ENCODE peak calls at places on chromosomes 16 and 17, in six cellular contexts. A is testis, O is neural progenitor cell, V is left ventricle myocardium inferior, Z is colonic mucosa, Y is PC-9. F is an unnamed sample.

GRCh38 chr16:84096447-84097005 is 20.2 kb downstream of the MBTPS1 start:
- DNase-seq in A (no peak), Z (peak; percentile 57), Y (no peak), V (no peak), O (no peak), F (no peak)

GRCh38 chr16:15996432-15997109 is 47.2 kb downstream of the ABCC1 start:
- DNase-seq in Y (peak; percentile 91), O (no peak), Z (peak; percentile 32), V (no peak), A (peak; percentile 23), F (no peak)

GRCh38 chr17:32483451-32484019 is 3.3 kb upstream of the CDK5R1 start:
- DNase-seq in V (peak; percentile 84), Z (peak; percentile 37), Y (peak; percentile 53), A (peak; percentile 87), O (peak; percentile 91), F (peak; percentile 66)

GRCh38 chr17:77247609-77248008 is 106.8 kb downstream of the SEC14L1 start:
- DNase-seq in V (no peak), A (no peak), Y (no peak), O (no peak), Z (no peak), F (no peak)

GRCh38 chr17:14201087-14201486 is 35.6 kb downstream of the CDRT15 start:
- DNase-seq in O (no peak), Z (no peak), Y (no peak), A (no peak), V (no peak), F (no peak)

GRCh38 chr17:39648876-39649430 is 12.0 kb downstream of the STARD3 start:
- DNase-seq in Z (no peak), A (no peak), Y (no peak), V (no peak), O (no peak), F (no peak)

GRCh38 chr17:7441202-7441705 is 1.9 kb downstream of the FGF11 start:
- DNase-seq in O (no peak), Y (no peak), A (no peak), V (no peak), Z (no peak), F (no peak)

GRCh38 chr16:84462296-84463210 is 41.9 kb downstream of the MEAK7 start:
- DNase-seq in A (no peak), Y (peak; percentile 39), V (no peak), Z (no peak), O (no peak), F (no peak)

GRCh38 chr16:4733211-4733742 is 794 bp downstream of the ANKS3 start:
- DNase-seq in Y (no peak), A (no peak), O (no peak), V (no peak), Z (no peak), F (no peak)

GRCh38 chr17:82020874-82021727 is 1.6 kb downstream of the CENPX start:
- DNase-seq in Z (peak; percentile 78), Y (peak; percentile 45), A (peak; percentile 80), V (peak; percentile 72), O (peak; percentile 78), F (no peak)

GRCh38 chr17:11899494-11899893 is 97.8 kb downstream of the ZNF18 start:
- DNase-seq in Y (no peak), A (no peak), Z (no peak), V (no peak), O (peak; percentile 72), F (no peak)

GRCh38 chr17:70098030-70098429 is 23.0 kb downstream of the KCNJ16 start:
- DNase-seq in Z (no peak), V (no peak), Y (no peak), O (no peak), A (no peak), F (no peak)

GRCh38 chr16:5633845-5634440 is 536.3 kb upstream of the EEF2KMT start:
- DNase-seq in O (peak; percentile 77), Z (no peak), V (no peak), Y (no peak), A (no peak), F (peak; percentile 51)

GRCh38 chr17:57486416-57486815 is 230.1 kb downstream of the MSI2 start:
- DNase-seq in Y (peak; percentile 18), V (no peak), A (no peak), O (no peak), Z (no peak), F (no peak)

GRCh38 chr16:76175718-76176117 is 101.5 kb upstream of the CNTNAP4 start:
- DNase-seq in A (no peak), Z (no peak), Y (no peak), V (no peak), O (no peak), F (no peak)

GRCh38 chr17:78358538-78359215 is 1.2 kb downstream of the SOCS3 start:
- DNase-seq in O (peak; percentile 71), V (no peak), Z (peak; percentile 46), A (peak; percentile 55), Y (no peak), F (no peak)

GRCh38 chr17:68431661-68432071 is 25.6 kb downstream of the WIPI1 start:
- DNase-seq in Z (peak; percentile 15), A (no peak), V (no peak), O (peak; percentile 65), Y (no peak), F (no peak)

GRCh38 chr17:9346296-9346926 is 229.2 kb downstream of the STX8 start:
- DNase-seq in Z (no peak), A (no peak), Y (no peak), V (no peak), O (no peak), F (no peak)

GRCh38 chr16:4261557-4262172 is 11.2 kb downstream of the TFAP4 start:
- DNase-seq in Y (no peak), Z (peak; percentile 36), A (peak; percentile 70), O (peak; percentile 89), V (no peak), F (no peak)

DNA sequence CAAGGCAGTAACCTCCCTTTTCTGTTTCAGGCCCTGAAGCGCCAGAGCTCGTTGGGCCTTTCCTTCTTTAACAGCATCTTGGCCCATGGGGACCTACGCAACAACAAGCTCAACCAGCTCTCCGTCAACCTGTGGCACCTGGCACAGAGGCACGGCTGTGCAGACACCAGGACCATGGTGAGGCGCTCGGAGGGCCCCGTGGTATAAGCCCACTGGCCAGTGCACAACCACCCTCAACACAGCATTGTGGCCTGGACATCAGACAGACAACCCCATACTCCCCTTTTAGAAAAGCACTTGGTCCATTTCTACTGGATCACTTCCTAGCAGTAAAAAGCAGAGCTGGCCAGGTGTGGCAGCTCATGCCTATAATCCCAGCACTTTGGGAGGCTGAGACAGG is 18.6 kb downstream of the KNOP1 start:
- DNase-seq in O (no peak), V (no peak), A (no peak), Y (no peak), Z (no peak), F (no peak)
- H3K4me1 ChIP-seq in O (no peaks in the 10 kb centered on the region), V (peaks cover 80% of the 10 kb centered on the region), A (peaks cover 58% of the 10 kb centered on the region), Y (peaks cover 22% of the 10 kb centered on the region), Z (peaks cover 30% of the 10 kb centered on the region), F (no peaks in the 10 kb centered on the region)

GRCh38 chr17:2064511-2064910 is 9.6 kb downstream of the HIC1 start:
- DNase-seq in Y (no peak), O (no peak), A (no peak), V (no peak), Z (no peak), F (no peak)
- H3K4me1 ChIP-seq in Y (no peaks in the 10 kb centered on the region), O (no peaks in the 10 kb centered on the region), A (peaks cover 75% of the 10 kb centered on the region), V (peaks cover 95% of the 10 kb centered on the region), Z (no peaks in the 10 kb centered on the region), F (peaks cover 40% of the 10 kb centered on the region)

DNA sequence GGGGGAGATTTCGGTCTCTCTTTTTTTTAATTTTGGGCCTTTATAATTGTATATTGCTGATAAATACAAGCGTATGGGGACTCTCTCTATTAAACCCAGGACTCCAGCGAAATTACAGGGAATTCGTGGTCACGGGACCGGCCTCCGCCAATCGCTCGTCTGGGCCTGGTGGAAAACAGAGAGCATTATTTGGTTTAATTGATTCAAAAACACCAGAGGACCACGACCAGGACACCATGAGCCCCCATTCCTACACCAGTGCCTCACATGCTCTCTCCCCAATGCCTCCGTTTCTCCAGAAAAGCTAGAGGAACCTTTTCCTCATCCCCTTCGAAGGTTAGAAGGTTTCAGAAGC is at the start of gene HOXB2:
- DNase-seq in A (no peak), Z (no peak), O (no peak), Y (no peak), V (peak; percentile 45), F (no peak)
- H3K4me1 ChIP-seq in A (peaks cover 4% of the 10 kb centered on the region), Z (peaks cover 7% of the 10 kb centered on the region), O (no peaks in the 10 kb centered on the region), Y (no peaks in the 10 kb centered on the region), V (peaks cover 46% of the 10 kb centered on the region), F (peaks cover 8% of the 10 kb centered on the region)

GRCh38 chr16:81451753-81452680 is 7.4 kb downstream of the CMIP start:
- DNase-seq in O (no peak), V (no peak), A (peak; percentile 44), Z (peak; percentile 70), Y (no peak), F (no peak)
- H3K4me1 ChIP-seq in O (peaks cover 35% of the 10 kb centered on the region), V (peaks cover 47% of the 10 kb centered on the region), A (peaks cover 11% of the 10 kb centered on the region), Z (peaks cover 26% of the 10 kb centered on the region), Y (peaks cover 25% of the 10 kb centered on the region), F (peaks cover 60% of the 10 kb centered on the region)

F was measured in NT2/D1.